ENCODE peak calls at places on chromosomes 1 and 21, in eight cellular contexts. M, B, X, V, C, S, N and F are unnamed samples.

GRCh38 chr1:208254376-208254775 is 10.2 kb upstream of the PLXNA2 start:
- DNase-seq in X (peak; percentile 72), C (no peak), N (no peak), V (no peak), M (no peak), S (no peak), B (no peak), F (no peak)

GRCh38 chr1:34122080-34122479 is 43.0 kb downstream of the CSMD2 start:
- DNase-seq in M (no peak), X (no peak), N (no peak), V (no peak), C (no peak), B (no peak), S (no peak), F (no peak)

GRCh38 chr1:220833436-220833835 is 45.8 kb upstream of the HLX start:
- DNase-seq in N (no peak), S (no peak), X (no peak), C (no peak), B (no peak), V (no peak), M (no peak), F (no peak)

GRCh38 chr1:82920418-82921248 is 1078.3 kb downstream of the TTLL7 start:
- DNase-seq in B (no peak), N (no peak), X (peak; percentile 27), C (no peak), S (no peak), V (no peak), M (no peak), F (no peak)

GRCh38 chr1:184389446-184389845 is 2.6 kb downstream of the C1orf21 start:
- DNase-seq in C (peak; percentile 34), B (no peak), N (no peak), M (no peak), V (no peak), X (no peak), S (no peak), F (no peak)

GRCh38 chr1:203274603-203275381 is 30.5 kb upstream of the BTG2 start:
- DNase-seq in B (peak; percentile 89), M (peak; percentile 61), X (no peak), V (no peak), C (peak; percentile 88), S (no peak), N (no peak), F (no peak)

GRCh38 chr1:62926681-62927252 is 142.8 kb downstream of the ATG4C start:
- DNase-seq in N (no peak), B (no peak), S (no peak), M (no peak), C (no peak), X (no peak), V (no peak), F (no peak)

GRCh38 chr1:10471411-10472219 is 714 bp downstream of the DFFA start:
- DNase-seq in M (no peak), X (peak; percentile 52), C (no peak), V (no peak), S (no peak), N (no peak), B (no peak), F (no peak)

GRCh38 chr1:3948344-3948743 is 48.3 kb upstream of the C1orf174 start:
- DNase-seq in C (no peak), S (no peak), B (no peak), N (no peak), M (no peak), X (no peak), V (no peak), F (no peak)

GRCh38 chr21:22791376-22791775 is 1793.2 kb downstream of the NCAM2 start:
- DNase-seq in M (no peak), X (no peak), B (no peak), V (no peak), C (no peak), S (no peak), N (no peak), F (no peak)

GRCh38 chr1:218588555-218589172 is 243.5 kb downstream of the TGFB2 start:
- DNase-seq in C (no peak), B (no peak), V (no peak), S (no peak), N (no peak), M (no peak), X (peak; percentile 16), F (no peak)

GRCh38 chr1:20921285-20921684 is 134.2 kb upstream of the HP1BP3 start:
- DNase-seq in X (no peak), V (no peak), S (no peak), N (no peak), C (no peak), M (no peak), B (no peak), F (no peak)

GRCh38 chr1:91791103-91791502 is 94.8 kb downstream of the TGFBR3 start:
- DNase-seq in M (peak; percentile 42), S (no peak), X (no peak), V (no peak), B (no peak), N (no peak), C (no peak), F (no peak)

GRCh38 chr1:207867136-207868081 is 43.5 kb downstream of the CD34 start:
- DNase-seq in X (no peak), S (peak; percentile 74), M (peak; percentile 67), N (no peak), B (no peak), C (peak; percentile 12), V (peak; percentile 59), F (peak; percentile 76)

GRCh38 chr21:17779486-17779885 is 39.7 kb downstream of the C21orf91 start:
- DNase-seq in B (no peak), S (no peak), V (no peak), X (no peak), M (no peak), C (no peak), N (no peak), F (no peak)

GRCh38 chr1:12203216-12204007 is 26.4 kb upstream of the VPS13D start:
- DNase-seq in N (no peak), V (no peak), X (no peak), C (peak; percentile 50), B (no peak), S (no peak), M (no peak), F (no peak)

GRCh38 chr1:156625436-156626078 is 6.3 kb downstream of the HAPLN2 start:
- DNase-seq in V (peak; percentile 52), N (no peak), S (peak; percentile 66), C (no peak), X (peak; percentile 63), B (peak; percentile 64), M (no peak), F (peak; percentile 50)

GRCh38 chr1:200184196-200184595 is 156.7 kb downstream of the NR5A2 start:
- DNase-seq in M (peak; percentile 43), X (peak; percentile 75), B (peak; percentile 84), N (no peak), V (no peak), C (peak; percentile 93), S (peak; percentile 94), F (peak; percentile 83)

GRCh38 chr1:24062221-24062620 is 49.7 kb downstream of the MYOM3 start:
- DNase-seq in S (no peak), M (no peak), B (no peak), X (no peak), N (no peak), C (no peak), V (no peak), F (no peak)

GRCh38 chr1:225998560-225999226 is 450 bp downstream of the SDE2 start:
- DNase-seq in C (peak; percentile 18), N (no peak), M (no peak), X (peak; percentile 26), B (no peak), V (no peak), S (no peak), F (no peak)

GRCh38 chr1:246470588-246470987 is 36.5 kb downstream of the SMYD3 start:
- DNase-seq in X (no peak), S (no peak), N (no peak), C (no peak), M (no peak), V (no peak), B (no peak), F (no peak)

GRCh38 chr1:41811051-41811795 is 107.5 kb downstream of the HIVEP3 start:
- DNase-seq in V (no peak), N (no peak), B (no peak), X (peak; percentile 50), S (peak; percentile 65), M (no peak), C (no peak), F (no peak)

GRCh38 chr1:42784946-42785693 is at the start of gene TMEM269:
- DNase-seq in S (peak; percentile 51), B (no peak), X (peak; percentile 26), V (peak; percentile 50), N (no peak), C (no peak), M (no peak), F (peak; percentile 65)

GRCh38 chr21:16125274-16125673 is 395.5 kb downstream of the USP25 start:
- DNase-seq in C (no peak), V (no peak), B (no peak), M (no peak), X (no peak), S (no peak), N (no peak), F (no peak)
- H3K27ac ChIP-seq in C (no peak overlapping the region), V (no peak overlapping the region), B (no peak overlapping the region), M (peak overlapping the region; percentile 48), X (no peak overlapping the region), S (no peak overlapping the region), N (no peak overlapping the region), F (no peak overlapping the region)

GRCh38 chr1:160367516-160367900 is 637 bp downstream of the NHLH1 start:
- DNase-seq in B (no peak), M (no peak), C (no peak), V (no peak), N (no peak), X (no peak), S (no peak), F (no peak)
- H3K4me3 ChIP-seq in B (no peak overlapping the region), M (no peak overlapping the region), C (no peak overlapping the region), V (no peak overlapping the region), N (no peak overlapping the region), X (no peak overlapping the region), S (no peak overlapping the region), F (no peak overlapping the region)

GRCh38 chr1:155117610-155118009 is 10.1 kb upstream of the EFNA1 start:
- DNase-seq in X (no peak), S (no peak), C (no peak), V (no peak), M (no peak), N (no peak), B (no peak), F (no peak)
- H3K27ac ChIP-seq in X (no peak overlapping the region), S (no peak overlapping the region), C (no peak overlapping the region), V (no peak overlapping the region), M (no peak overlapping the region), N (no peak overlapping the region), B (no peak overlapping the region), F (no peak overlapping the region)

GRCh38 chr1:243454328-243454997 is 198.6 kb downstream of the SDCCAG8 start:
- DNase-seq in M (no peak), C (peak; percentile 29), S (no peak), B (no peak), X (no peak), V (no peak), N (no peak), F (no peak)

GRCh38 chr1:243452092-243452491 is 196.3 kb downstream of the SDCCAG8 start:
- DNase-seq in N (no peak), V (no peak), M (no peak), X (no peak), B (no peak), C (no peak), S (no peak), F (no peak)

GRCh38 chr1:243459059-243459458 is 203.2 kb downstream of the SDCCAG8 start:
- DNase-seq in B (no peak), S (no peak), M (no peak), N (no peak), X (no peak), C (no peak), V (no peak), F (no peak)

GRCh38 chr1:243461700-243462099 is 205.9 kb downstream of the SDCCAG8 start:
- DNase-seq in M (no peak), V (no peak), X (no peak), C (no peak), S (no peak), B (no peak), N (no peak), F (no peak)

GRCh38 chr1:243455760-243456651 is 200.2 kb downstream of the SDCCAG8 start:
- DNase-seq in M (no peak), S (no peak), N (no peak), B (no peak), X (no peak), C (no peak), V (no peak), F (no peak)
- H3K4me3 ChIP-seq in M (no peak overlapping the region), S (no peak overlapping the region), N (no peak overlapping the region), B (no peak overlapping the region), X (no peak overlapping the region), C (no peak overlapping the region), V (no peak overlapping the region), F (no peak overlapping the region)